ENCODE peak calls at places on chromosomes 4 and X, in ten cellular contexts. One of them, this sample, is unnamed.

GRCh38 chr4:100288811-100289529 is 98.7 kb upstream of the DDIT4L start:
- DNase-seq in A549: no peak
- DNase-seq in heart left ventricle: no peak
- DNase-seq in gastrocnemius medialis: no peak
- DNase-seq in endothelial cell of umbilical vein: no peak
- DNase-seq in esophagus squamous epithelium: no peak
- DNase-seq in tibial nerve: no peak
- DNase-seq in stomach: no peak
- DNase-seq in uterus: no peak
- DNase-seq in upper lobe of left lung: no peak
- DNase-seq in this sample: no peak

GRCh38 chr4:13597604-13598003 is 29.9 kb downstream of the BOD1L1 start:
- DNase-seq in A549: no peak
- DNase-seq in heart left ventricle: no peak
- DNase-seq in gastrocnemius medialis: no peak
- DNase-seq in endothelial cell of umbilical vein: no peak
- DNase-seq in esophagus squamous epithelium: no peak
- DNase-seq in tibial nerve: no peak
- DNase-seq in stomach: no peak
- DNase-seq in uterus: no peak
- DNase-seq in upper lobe of left lung: no peak
- DNase-seq in this sample: no peak

GRCh38 chrX:55709735-55710134 is 7.8 kb upstream of the RRAGB start:
- DNase-seq in A549: no peak
- DNase-seq in heart left ventricle: no peak
- DNase-seq in gastrocnemius medialis: no peak
- DNase-seq in endothelial cell of umbilical vein: no peak
- DNase-seq in esophagus squamous epithelium: no peak
- DNase-seq in tibial nerve: no peak
- DNase-seq in stomach: no peak
- DNase-seq in uterus: no peak
- DNase-seq in upper lobe of left lung: no peak
- DNase-seq in this sample: no peak

GRCh38 chrX:120732879-120733278 is 103.0 kb upstream of the C1GALT1C1 start:
- DNase-seq in A549: no peak
- DNase-seq in heart left ventricle: no peak
- DNase-seq in gastrocnemius medialis: no peak
- DNase-seq in endothelial cell of umbilical vein: no peak
- DNase-seq in esophagus squamous epithelium: no peak
- DNase-seq in tibial nerve: no peak
- DNase-seq in stomach: no peak
- DNase-seq in uterus: no peak
- DNase-seq in upper lobe of left lung: no peak
- DNase-seq in this sample: no peak

GRCh38 chr4:4888695-4889094 is 29.2 kb downstream of the MSX1 start:
- DNase-seq in A549: no peak
- DNase-seq in heart left ventricle: no peak
- DNase-seq in gastrocnemius medialis: no peak
- DNase-seq in endothelial cell of umbilical vein: no peak
- DNase-seq in esophagus squamous epithelium: no peak
- DNase-seq in tibial nerve: no peak
- DNase-seq in stomach: no peak
- DNase-seq in uterus: no peak
- DNase-seq in upper lobe of left lung: no peak
- DNase-seq in this sample: no peak

GRCh38 chrX:107628662-107629532 is 587 bp downstream of the PRPS1 start:
- DNase-seq in A549: peak; percentile 64
- DNase-seq in heart left ventricle: peak; percentile 31
- DNase-seq in gastrocnemius medialis: peak; percentile 22
- DNase-seq in endothelial cell of umbilical vein: peak; percentile 26
- DNase-seq in esophagus squamous epithelium: no peak
- DNase-seq in tibial nerve: peak; percentile 6
- DNase-seq in stomach: no peak
- DNase-seq in uterus: peak; percentile 29
- DNase-seq in upper lobe of left lung: peak; percentile 41
- DNase-seq in this sample: peak; percentile 47

GRCh38 chr4:3879681-3880594 is 113.8 kb downstream of the ADRA2C start:
- DNase-seq in A549: no peak
- DNase-seq in heart left ventricle: no peak
- DNase-seq in gastrocnemius medialis: no peak
- DNase-seq in endothelial cell of umbilical vein: no peak
- DNase-seq in esophagus squamous epithelium: no peak
- DNase-seq in tibial nerve: no peak
- DNase-seq in stomach: peak; percentile 26
- DNase-seq in uterus: no peak
- DNase-seq in upper lobe of left lung: no peak
- DNase-seq in this sample: peak; percentile 45

GRCh38 chr4:24425868-24426267 is 158.5 kb downstream of the DHX15 start:
- DNase-seq in A549: no peak
- DNase-seq in heart left ventricle: no peak
- DNase-seq in gastrocnemius medialis: no peak
- DNase-seq in endothelial cell of umbilical vein: no peak
- DNase-seq in esophagus squamous epithelium: no peak
- DNase-seq in tibial nerve: no peak
- DNase-seq in stomach: no peak
- DNase-seq in uterus: no peak
- DNase-seq in upper lobe of left lung: no peak
- DNase-seq in this sample: no peak

GRCh38 chr4:13427599-13428325 is 56.4 kb downstream of the RAB28 start:
- DNase-seq in A549: no peak
- DNase-seq in heart left ventricle: no peak
- DNase-seq in gastrocnemius medialis: no peak
- DNase-seq in endothelial cell of umbilical vein: no peak
- DNase-seq in esophagus squamous epithelium: no peak
- DNase-seq in tibial nerve: no peak
- DNase-seq in stomach: no peak
- DNase-seq in uterus: no peak
- DNase-seq in upper lobe of left lung: no peak
- DNase-seq in this sample: no peak

GRCh38 chrX:17707731-17708130 is 29.6 kb upstream of the SCML1 start:
- DNase-seq in A549: no peak
- DNase-seq in heart left ventricle: no peak
- DNase-seq in gastrocnemius medialis: no peak
- DNase-seq in endothelial cell of umbilical vein: no peak
- DNase-seq in esophagus squamous epithelium: no peak
- DNase-seq in tibial nerve: no peak
- DNase-seq in stomach: no peak
- DNase-seq in uterus: no peak
- DNase-seq in upper lobe of left lung: no peak
- DNase-seq in this sample: no peak

GRCh38 chr4:15233626-15234025 is 194.2 kb upstream of the C1QTNF7 start:
- DNase-seq in A549: no peak
- DNase-seq in heart left ventricle: no peak
- DNase-seq in gastrocnemius medialis: no peak
- DNase-seq in endothelial cell of umbilical vein: no peak
- DNase-seq in esophagus squamous epithelium: no peak
- DNase-seq in tibial nerve: no peak
- DNase-seq in stomach: no peak
- DNase-seq in uterus: no peak
- DNase-seq in upper lobe of left lung: no peak
- DNase-seq in this sample: no peak

GRCh38 chr4:5988086-5988845 is 30.0 kb downstream of the C4orf50 start:
- DNase-seq in A549: no peak
- DNase-seq in heart left ventricle: no peak
- DNase-seq in gastrocnemius medialis: no peak
- DNase-seq in endothelial cell of umbilical vein: no peak
- DNase-seq in esophagus squamous epithelium: no peak
- DNase-seq in tibial nerve: no peak
- DNase-seq in stomach: peak; percentile 17
- DNase-seq in uterus: no peak
- DNase-seq in upper lobe of left lung: no peak
- DNase-seq in this sample: no peak

GRCh38 chr4:12928751-12929150 is 555.4 kb downstream of the RAB28 start:
- DNase-seq in A549: no peak
- DNase-seq in heart left ventricle: no peak
- DNase-seq in gastrocnemius medialis: no peak
- DNase-seq in endothelial cell of umbilical vein: no peak
- DNase-seq in esophagus squamous epithelium: no peak
- DNase-seq in tibial nerve: no peak
- DNase-seq in stomach: no peak
- DNase-seq in uterus: no peak
- DNase-seq in upper lobe of left lung: no peak
- DNase-seq in this sample: no peak

GRCh38 chr4:610411-611261 is 14.7 kb upstream of the PDE6B start:
- DNase-seq in A549: peak; percentile 6
- DNase-seq in heart left ventricle: no peak
- DNase-seq in gastrocnemius medialis: no peak
- DNase-seq in endothelial cell of umbilical vein: no peak
- DNase-seq in esophagus squamous epithelium: no peak
- DNase-seq in tibial nerve: no peak
- DNase-seq in stomach: no peak
- DNase-seq in uterus: no peak
- DNase-seq in upper lobe of left lung: peak; percentile 23
- DNase-seq in this sample: no peak

GRCh38 chr4:165725352-165725751 is 147.7 kb upstream of the TLL1 start:
- DNase-seq in A549: no peak
- DNase-seq in heart left ventricle: no peak
- DNase-seq in gastrocnemius medialis: no peak
- DNase-seq in endothelial cell of umbilical vein: no peak
- DNase-seq in esophagus squamous epithelium: no peak
- DNase-seq in tibial nerve: no peak
- DNase-seq in stomach: no peak
- DNase-seq in uterus: no peak
- DNase-seq in upper lobe of left lung: no peak
- DNase-seq in this sample: no peak

GRCh38 chr4:128831526-128832252 is 22.2 kb downstream of the JADE1 start:
- DNase-seq in A549: no peak
- DNase-seq in heart left ventricle: no peak
- DNase-seq in gastrocnemius medialis: no peak
- DNase-seq in endothelial cell of umbilical vein: no peak
- DNase-seq in esophagus squamous epithelium: no peak
- DNase-seq in tibial nerve: no peak
- DNase-seq in stomach: no peak
- DNase-seq in uterus: no peak
- DNase-seq in upper lobe of left lung: no peak
- DNase-seq in this sample: no peak

GRCh38 chr4:146521543-146522097 is at the start of gene SLC10A7:
- DNase-seq in A549: peak; percentile 64
- DNase-seq in heart left ventricle: peak; percentile 77
- DNase-seq in gastrocnemius medialis: peak; percentile 44
- DNase-seq in endothelial cell of umbilical vein: peak; percentile 84
- DNase-seq in esophagus squamous epithelium: peak; percentile 8
- DNase-seq in tibial nerve: peak; percentile 67
- DNase-seq in stomach: peak; percentile 75
- DNase-seq in uterus: peak; percentile 73
- DNase-seq in upper lobe of left lung: peak; percentile 77
- DNase-seq in this sample: peak; percentile 88
- TF ChIP-seq POLR2A in A549: no peak
- TF ChIP-seq POLR2A in heart left ventricle: no peak
- TF ChIP-seq POLR2A in gastrocnemius medialis: no peak
- TF ChIP-seq POLR2A in endothelial cell of umbilical vein: no peak
- TF ChIP-seq POLR2A in esophagus squamous epithelium: no peak
- TF ChIP-seq POLR2A in tibial nerve: no peak
- TF ChIP-seq POLR2A in stomach: no peak
- TF ChIP-seq POLR2A in uterus: no peak
- TF ChIP-seq POLR2A in upper lobe of left lung: no peak
- TF ChIP-seq POLR2A in this sample: no peak

DNA sequence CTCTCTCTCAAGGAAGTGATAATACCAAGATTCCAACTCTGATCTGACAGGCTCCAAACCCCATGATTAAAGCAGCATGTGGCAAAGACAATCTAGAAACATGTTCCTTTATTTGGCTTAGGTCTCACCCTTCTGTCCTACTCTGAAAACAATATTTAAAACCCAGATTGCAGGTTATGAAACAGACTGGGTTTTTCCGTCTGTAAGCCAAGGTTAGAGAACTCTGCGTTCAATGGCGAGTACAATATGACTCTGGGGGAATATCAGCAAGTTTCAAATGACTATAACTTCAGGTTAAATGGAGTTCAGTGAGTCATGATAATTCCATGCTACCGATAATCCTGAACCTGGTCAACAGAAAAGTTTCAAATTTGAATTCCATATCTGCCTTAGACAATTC is 50.8 kb downstream of the ANAPC10 start:
- DNase-seq in A549: no peak
- DNase-seq in heart left ventricle: no peak
- DNase-seq in gastrocnemius medialis: no peak
- DNase-seq in endothelial cell of umbilical vein: no peak
- DNase-seq in esophagus squamous epithelium: no peak
- DNase-seq in tibial nerve: peak; percentile 10
- DNase-seq in stomach: no peak
- DNase-seq in uterus: no peak
- DNase-seq in upper lobe of left lung: no peak
- DNase-seq in this sample: no peak
- H3K27ac ChIP-seq in A549: no peak overlapping the region
- H3K27ac ChIP-seq in heart left ventricle: no peak overlapping the region
- H3K27ac ChIP-seq in gastrocnemius medialis: no peak overlapping the region
- H3K27ac ChIP-seq in endothelial cell of umbilical vein: no peak overlapping the region
- H3K27ac ChIP-seq in esophagus squamous epithelium: no peak overlapping the region
- H3K27ac ChIP-seq in tibial nerve: no peak overlapping the region
- H3K27ac ChIP-seq in stomach: no peak overlapping the region
- H3K27ac ChIP-seq in uterus: no peak overlapping the region
- H3K27ac ChIP-seq in upper lobe of left lung: no peak overlapping the region
- H3K27ac ChIP-seq in this sample: no peak overlapping the region

GRCh38 chrX:12978205-12979010 is 3.5 kb downstream of the TMSB4X start:
- DNase-seq in A549: no peak
- DNase-seq in heart left ventricle: peak; percentile 51
- DNase-seq in gastrocnemius medialis: no peak
- DNase-seq in endothelial cell of umbilical vein: peak; percentile 82
- DNase-seq in esophagus squamous epithelium: peak; percentile 14
- DNase-seq in tibial nerve: peak; percentile 24
- DNase-seq in stomach: peak; percentile 75
- DNase-seq in uterus: peak; percentile 37
- DNase-seq in upper lobe of left lung: peak; percentile 74
- DNase-seq in this sample: peak; percentile 92
- TF ChIP-seq POLR2A in A549: peak; percentile 37
- TF ChIP-seq POLR2A in heart left ventricle: no peak
- TF ChIP-seq POLR2A in gastrocnemius medialis: no peak
- TF ChIP-seq POLR2A in endothelial cell of umbilical vein: peak; percentile 34
- TF ChIP-seq POLR2A in esophagus squamous epithelium: no peak
- TF ChIP-seq POLR2A in tibial nerve: no peak
- TF ChIP-seq POLR2A in stomach: no peak
- TF ChIP-seq POLR2A in uterus: no peak
- TF ChIP-seq POLR2A in upper lobe of left lung: peak; percentile 54
- TF ChIP-seq POLR2A in this sample: no peak

GRCh38 chrX:123436512-123436911 is 252.4 kb downstream of the GRIA3 start:
- DNase-seq in A549: no peak
- DNase-seq in heart left ventricle: no peak
- DNase-seq in gastrocnemius medialis: no peak
- DNase-seq in endothelial cell of umbilical vein: no peak
- DNase-seq in esophagus squamous epithelium: no peak
- DNase-seq in tibial nerve: no peak
- DNase-seq in stomach: no peak
- DNase-seq in uterus: no peak
- DNase-seq in upper lobe of left lung: no peak
- DNase-seq in this sample: no peak

GRCh38 chrX:123432362-123433150 is 248.5 kb downstream of the GRIA3 start:
- DNase-seq in A549: no peak
- DNase-seq in heart left ventricle: no peak
- DNase-seq in gastrocnemius medialis: no peak
- DNase-seq in endothelial cell of umbilical vein: no peak
- DNase-seq in esophagus squamous epithelium: no peak
- DNase-seq in tibial nerve: no peak
- DNase-seq in stomach: peak; percentile 44
- DNase-seq in uterus: no peak
- DNase-seq in upper lobe of left lung: no peak
- DNase-seq in this sample: no peak
- H3K27ac ChIP-seq in A549: no peak overlapping the region
- H3K27ac ChIP-seq in heart left ventricle: no peak overlapping the region
- H3K27ac ChIP-seq in gastrocnemius medialis: no peak overlapping the region
- H3K27ac ChIP-seq in endothelial cell of umbilical vein: no peak overlapping the region
- H3K27ac ChIP-seq in esophagus squamous epithelium: no peak overlapping the region
- H3K27ac ChIP-seq in tibial nerve: no peak overlapping the region
- H3K27ac ChIP-seq in stomach: no peak overlapping the region
- H3K27ac ChIP-seq in uterus: no peak overlapping the region
- H3K27ac ChIP-seq in upper lobe of left lung: no peak overlapping the region
- H3K27ac ChIP-seq in this sample: no peak overlapping the region

GRCh38 chr4:184851200-184851541 is 25.4 kb upstream of the ACSL1 start:
- DNase-seq in A549: no peak
- DNase-seq in heart left ventricle: no peak
- DNase-seq in gastrocnemius medialis: no peak
- DNase-seq in endothelial cell of umbilical vein: no peak
- DNase-seq in esophagus squamous epithelium: no peak
- DNase-seq in tibial nerve: no peak
- DNase-seq in stomach: no peak
- DNase-seq in uterus: no peak
- DNase-seq in upper lobe of left lung: peak; percentile 64
- DNase-seq in this sample: peak; percentile 70
- TF ChIP-seq POLR2A in A549: no peak
- TF ChIP-seq POLR2A in heart left ventricle: no peak
- TF ChIP-seq POLR2A in gastrocnemius medialis: no peak
- TF ChIP-seq POLR2A in endothelial cell of umbilical vein: no peak
- TF ChIP-seq POLR2A in esophagus squamous epithelium: no peak
- TF ChIP-seq POLR2A in tibial nerve: no peak
- TF ChIP-seq POLR2A in stomach: no peak
- TF ChIP-seq POLR2A in uterus: no peak
- TF ChIP-seq POLR2A in upper lobe of left lung: peak; percentile 68
- TF ChIP-seq POLR2A in this sample: no peak

This sample was measured in Peyer's patch.